ENCODE peak calls at places on chromosomes 6 and 20, in five cellular contexts. J is fibroblast of mammary gland; V is coronary artery; Z is NCI-H1092; U is CD4-positive, alpha-beta T cell. N is an unnamed sample.

GRCh38 chr6:87728706-87729105 is 26.7 kb upstream of the AKIRIN2 start:
- DNase-seq in Z (no peak), U (no peak), V (no peak), J (no peak), N (no peak)

GRCh38 chr6:7669742-7670141 is 56.2 kb upstream of the BMP6 start:
- DNase-seq in Z (no peak), U (no peak), V (no peak), J (no peak), N (no peak)

GRCh38 chr6:104784884-104785283 is 74.8 kb downstream of the HACE1 start:
- DNase-seq in U (no peak), J (peak), V (no peak), Z (no peak), N (no peak)

GRCh38 chr6:33123732-33124524 is 48.1 kb downstream of the HLA-DPB1 start:
- DNase-seq in Z (peak), U (no peak), V (no peak), J (peak), N (no peak)

GRCh38 chr6:13303668-13304017 is 24.7 kb downstream of the TBC1D7 start:
- DNase-seq in Z (no peak), U (no peak), J (peak), V (no peak), N (no peak)

GRCh38 chr20:57439432-57439831 is 48.2 kb downstream of the RBM38 start:
- DNase-seq in Z (peak), V (no peak), U (no peak), J (no peak), N (no peak)

GRCh38 chr20:46751856-46752255 is 42.4 kb downstream of the SLC2A10 start:
- DNase-seq in V (no peak), U (no peak), Z (no peak), J (peak), N (no peak)

GRCh38 chr6:145139451-145139850 is 595.9 kb downstream of the EPM2A start:
- DNase-seq in V (no peak), U (no peak), J (peak), Z (peak), N (no peak)

GRCh38 chr6:7624781-7625710 is 35.0 kb downstream of the SNRNP48 start:
- DNase-seq in V (no peak), J (no peak), U (no peak), Z (no peak), N (no peak)

GRCh38 chr6:47357827-47358226 is 48.1 kb upstream of the TNFRSF21 start:
- DNase-seq in V (no peak), U (no peak), J (no peak), Z (no peak), N (no peak)

GRCh38 chr6:170276369-170277057 is 14.4 kb downstream of the DLL1 start:
- DNase-seq in U (no peak), V (no peak), J (peak), Z (no peak), N (no peak)

GRCh38 chr6:106975699-106976032 is 1.1 kb upstream of the CD24 start:
- DNase-seq in Z (no peak), V (no peak), U (no peak), J (peak), N (no peak)

GRCh38 chr6:154343473-154344308 is 12.9 kb downstream of the IPCEF1 start:
- DNase-seq in Z (no peak), J (peak), V (no peak), U (no peak), N (no peak)

GRCh38 chr6:9139762-9140161 is 704.4 kb upstream of the SLC35B3 start:
- DNase-seq in J (peak), V (no peak), U (no peak), Z (no peak), N (no peak)

GRCh38 chr6:20440291-20440690 is 38.6 kb downstream of the E2F3 start:
- DNase-seq in V (no peak), U (no peak), Z (no peak), J (peak), N (no peak)

GRCh38 chr6:9647599-9647998 is 767.3 kb downstream of the TFAP2A start:
- DNase-seq in J (no peak), V (no peak), U (no peak), Z (no peak), N (no peak)

GRCh38 chr6:104625536-104625935 is 234.2 kb downstream of the HACE1 start:
- DNase-seq in V (no peak), U (no peak), Z (no peak), J (peak), N (no peak)

GRCh38 chr20:59515013-59515905 is 89.1 kb upstream of the PHACTR3 start:
- DNase-seq in V (no peak), J (peak), Z (peak), U (no peak), N (no peak)

GRCh38 chr6:72533601-72534000 is 88.3 kb upstream of the KCNQ5 start:
- DNase-seq in Z (no peak), J (no peak), U (no peak), V (no peak), N (no peak)

GRCh38 chr20:3995067-3995748 is 20.1 kb downstream of the RNF24 start:
- DNase-seq in Z (no peak), V (no peak), U (no peak), J (peak), N (no peak)

GRCh38 chr6:168765710-168766109 is 324.7 kb downstream of the SMOC2 start:
- DNase-seq in Z (no peak), V (no peak), U (no peak), J (no peak), N (no peak)

GRCh38 chr6:116016846-116017545 is 43.7 kb downstream of the FRK start:
- DNase-seq in V (no peak), J (no peak), Z (peak), U (no peak), N (no peak)

GRCh38 chr6:136411453-136412354 is 122.1 kb upstream of the BCLAF1 start:
- DNase-seq in Z (no peak), U (no peak), J (no peak), V (no peak), N (no peak)

GRCh38 chr6:137827977-137828815 is 38.9 kb upstream of the TNFAIP3 start:
- DNase-seq in V (no peak), J (no peak), U (no peak), Z (no peak), N (no peak)

GRCh38 chr20:64040231-64041039 is 4.5 kb downstream of the C20orf204 start:
- DNase-seq in Z (no peak), U (no peak), J (no peak), V (no peak), N (no peak)

N was measured in mesenteric fat pad.